ENCODE peak calls at places on chromosome 15, in nine cellular contexts. U is cardiac muscle cell, M is BJ, R is glutamatergic neuron, L is HFF-Myc, H is dorsolateral prefrontal cortex, T is spleen, O is GM13977, S is RWPE1. G is an unnamed sample.
A peak's percentile ranks its signal among the peaks of the same experiment; 100 is the strongest.

GRCh38 chr15:48096355-48096786 is 24.4 kb upstream of the SLC24A5 start:
- DNase-seq in U (no peak), M (no peak), R (no peak), L (no peak), H (no peak), T (no peak), O (no peak), S (no peak), G (no peak)

GRCh38 chr15:67838789-67839332 is 984 bp downstream of the RNU6-1 start:
- DNase-seq in U (peak; percentile 69), M (no peak), R (peak; percentile 73), L (no peak), H (peak; percentile 73), T (peak; percentile 89), O (peak; percentile 44), S (peak; percentile 66), G (no peak)

GRCh38 chr15:68829068-68829467 is 8.4 kb upstream of the ANP32A start:
- DNase-seq in U (no peak), M (no peak), R (no peak), L (no peak), H (no peak), T (no peak), O (peak; percentile 39), S (no peak), G (peak; percentile 48)

GRCh38 chr15:34084086-34084485 is 17.6 kb downstream of the EMC7 start:
- DNase-seq in U (peak; percentile 52), M (peak; percentile 22), R (no peak), L (peak; percentile 40), H (peak; percentile 5), T (no peak), O (no peak), S (peak; percentile 51), G (no peak)

GRCh38 chr15:61517776-61518175 is 288.7 kb upstream of the RORA start:
- DNase-seq in U (no peak), M (no peak), R (no peak), L (no peak), H (no peak), T (no peak), O (no peak), S (no peak), G (no peak)

GRCh38 chr15:65782096-65782495 is 10.0 kb downstream of the DENND4A start:
- DNase-seq in U (no peak), M (no peak), R (no peak), L (no peak), H (no peak), T (no peak), O (no peak), S (no peak), G (no peak)

GRCh38 chr15:59116141-59116540 is 11.2 kb downstream of the CCNB2 start:
- DNase-seq in U (peak; percentile 7), M (no peak), R (no peak), L (no peak), H (no peak), T (no peak), O (no peak), S (no peak), G (no peak)

GRCh38 chr15:58523634-58524033 is 91.8 kb downstream of the LIPC start:
- DNase-seq in U (no peak), M (no peak), R (no peak), L (no peak), H (no peak), T (no peak), O (no peak), S (no peak), G (no peak)

GRCh38 chr15:66719471-66719870 is 17.4 kb downstream of the SMAD6 start:
- DNase-seq in U (no peak), M (no peak), R (no peak), L (no peak), H (no peak), T (no peak), O (no peak), S (no peak), G (no peak)

GRCh38 chr15:88832791-88833190 is 29.6 kb downstream of the ACAN start:
- DNase-seq in U (no peak), M (no peak), R (no peak), L (no peak), H (no peak), T (no peak), O (no peak), S (no peak), G (no peak)

GRCh38 chr15:38647683-38648082 is 83.1 kb upstream of the RASGRP1 start:
- DNase-seq in U (peak; percentile 47), M (no peak), R (no peak), L (no peak), H (peak; percentile 45), T (no peak), O (no peak), S (peak; percentile 71), G (no peak)
- TF ChIP-seq CTCF in U (peak; percentile 47), M (peak; percentile 51), R (no peak), L (peak; percentile 28), H (peak; percentile 38), T (no peak), O (no peak), S (peak; percentile 41), G (no peak)

GRCh38 chr15:70503798-70504304 is 259.5 kb downstream of the UACA start:
- DNase-seq in U (no peak), M (no peak), R (no peak), L (no peak), H (no peak), T (peak; percentile 78), O (no peak), S (no peak), G (no peak)

GRCh38 chr15:70504305-70504951 is 258.9 kb downstream of the UACA start:
- DNase-seq in U (peak; percentile 78), M (no peak), R (no peak), L (no peak), H (no peak), T (peak; percentile 92), O (peak; percentile 72), S (no peak), G (peak; percentile 62)

GRCh38 chr15:70505411-70505919 is 257.9 kb downstream of the UACA start:
- DNase-seq in U (peak; percentile 81), M (peak; percentile 51), R (no peak), L (no peak), H (no peak), T (peak; percentile 55), O (no peak), S (peak; percentile 91), G (peak; percentile 57)

GRCh38 chr15:70505971-70506887 is 257.1 kb downstream of the UACA start:
- DNase-seq in U (no peak), M (no peak), R (peak; percentile 43), L (no peak), H (no peak), T (peak; percentile 38), O (no peak), S (no peak), G (no peak)

DNA sequence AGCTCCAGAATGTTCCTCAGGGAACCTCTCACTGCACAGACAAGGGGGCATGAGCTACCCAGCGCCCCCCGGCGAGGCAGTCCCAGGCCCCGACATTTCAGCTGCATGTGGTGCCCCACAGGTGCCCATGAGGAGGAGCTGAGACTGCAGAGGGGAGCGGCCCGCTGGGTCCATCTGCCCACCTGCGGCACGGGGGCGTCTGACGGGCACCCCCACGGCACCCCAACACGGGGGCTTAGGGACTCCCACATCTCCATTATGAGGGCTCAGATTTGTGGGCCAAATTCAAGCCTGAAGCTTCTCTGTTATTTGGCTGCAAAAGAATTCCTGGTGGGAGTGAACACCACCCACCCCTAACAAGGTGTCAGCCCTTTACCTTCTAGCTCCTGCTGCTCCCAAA is 258.4 kb downstream of the UACA start:
- DNase-seq in U (no peak), M (no peak), R (no peak), L (no peak), H (no peak), T (no peak), O (no peak), S (no peak), G (no peak)
- TF ChIP-seq CTCF in U (no peak), M (no peak), R (no peak), L (no peak), H (no peak), T (no peak), O (no peak), S (no peak), G (no peak)

GRCh38 chr15:23069496-23070166 is 30.3 kb upstream of the TUBGCP5 start:
- DNase-seq in U (no peak), M (no peak), R (no peak), L (no peak), H (no peak), T (no peak), O (no peak), S (peak; percentile 20), G (no peak)
- TF ChIP-seq CTCF in U (no peak), M (no peak), R (peak; percentile 31), L (no peak), H (no peak), T (no peak), O (no peak), S (peak; percentile 16), G (no peak)

DNA sequence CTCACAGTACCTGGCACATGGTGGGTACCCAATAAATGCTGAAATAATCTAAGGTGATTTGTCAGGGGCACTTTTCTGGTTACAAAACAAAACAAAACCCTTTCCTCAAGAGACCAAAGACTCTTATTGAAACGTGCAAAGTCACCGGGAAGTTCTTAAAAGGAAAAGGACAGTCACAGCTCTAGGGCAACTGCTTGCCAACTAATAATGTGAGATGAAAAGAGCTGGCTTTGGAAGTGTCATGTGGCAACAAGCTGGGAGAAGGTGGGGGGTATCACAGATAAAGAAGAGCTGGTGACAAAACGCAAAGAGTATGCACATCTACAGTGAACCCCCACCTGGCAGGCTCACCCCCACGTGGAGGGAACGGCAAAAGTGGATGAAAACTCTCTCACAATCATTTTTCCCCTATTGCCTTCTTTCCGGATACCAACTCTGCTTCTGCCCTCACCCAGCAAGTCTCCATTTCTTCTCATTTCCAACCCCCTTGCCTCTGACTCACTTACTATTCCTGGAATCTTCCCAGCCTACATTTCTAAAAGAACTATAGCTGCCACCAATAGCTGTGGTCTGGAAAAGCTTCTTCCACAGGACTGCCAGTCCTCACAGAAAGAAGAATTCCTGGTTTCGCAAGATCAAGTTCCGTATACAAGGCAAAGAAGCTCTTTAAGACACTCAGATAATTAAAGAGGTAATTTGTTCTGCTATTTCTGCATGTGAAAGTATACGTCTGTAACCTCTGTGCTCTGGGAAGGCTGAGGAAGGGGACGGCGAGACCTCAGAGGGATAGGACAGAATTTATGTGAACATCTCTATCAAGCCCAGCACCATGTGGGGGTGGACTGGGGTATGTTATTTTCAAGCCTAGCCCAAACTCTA is 21.8 kb upstream of the ANPEP start:
- DNase-seq in U (peak; percentile 97), M (peak; percentile 93), R (no peak), L (no peak), H (no peak), T (no peak), O (no peak), S (peak; percentile 95), G (no peak)
- TF ChIP-seq CTCF in U (no peak), M (no peak), R (no peak), L (no peak), H (no peak), T (no peak), O (no peak), S (no peak), G (no peak)

G was measured in activated CD8-positive, alpha-beta T cell treated with anti-CD3 and anti-CD28 coated beads for 36 hours.